ENCODE peak calls at places on chromosomes 11 and 22, in nine cellular contexts. P is sigmoid colon, W is endothelial cell of umbilical vein, A is prostate gland, S is breast epithelium, C is transverse colon, F is HCT116, D is K562, J is H1. I is an unnamed sample.

GRCh38 chr22:19111584-19111983 is 10.6 kb downstream of the DGCR2 start:
- DNase-seq in A (no peak), J (no peak), W (no peak), C (no peak), D (no peak), S (no peak), P (no peak), F (no peak), I (no peak)

GRCh38 chr11:57779275-57779674 is 17.7 kb downstream of the CTNND1 start:
- DNase-seq in D (no peak), W (peak; percentile 71), P (no peak), C (no peak), J (no peak), F (no peak), S (peak; percentile 87), A (peak; percentile 74), I (no peak)

GRCh38 chr11:2760196-2760871 is 60.5 kb upstream of the KCNQ1OT1 start:
- DNase-seq in S (peak; percentile 5), F (no peak), C (peak; percentile 4), W (no peak), J (peak; percentile 37), P (peak; percentile 59), D (no peak), A (no peak), I (peak; percentile 55)

GRCh38 chr11:13595166-13595565 is 73.3 kb upstream of the FAR1 start:
- DNase-seq in F (no peak), C (no peak), D (no peak), W (no peak), S (no peak), A (no peak), J (no peak), P (no peak), I (no peak)

GRCh38 chr11:128508785-128509518 is 78.4 kb downstream of the ETS1 start:
- DNase-seq in P (no peak), C (no peak), J (no peak), D (no peak), A (no peak), F (no peak), W (no peak), S (no peak), I (no peak)

GRCh38 chr11:1586699-1587098 is 1.6 kb upstream of the KRTAP5-1 start:
- DNase-seq in D (no peak), W (no peak), C (no peak), P (peak; percentile 44), S (no peak), F (no peak), A (no peak), J (no peak), I (peak; percentile 12)

GRCh38 chr22:47784991-47785390 is 1022.5 kb downstream of the TBC1D22A start:
- DNase-seq in J (peak; percentile 22), P (no peak), F (no peak), W (no peak), D (no peak), S (no peak), A (no peak), C (no peak), I (no peak)

GRCh38 chr11:126969865-126970479 is 30.6 kb downstream of the KIRREL3 start:
- DNase-seq in W (no peak), A (no peak), C (no peak), S (no peak), F (no peak), J (no peak), D (no peak), P (no peak), I (no peak)

GRCh38 chr11:47406896-47407745 is 1.3 kb upstream of the SLC39A13 start:
- DNase-seq in S (peak; percentile 64), D (no peak), A (no peak), C (no peak), J (no peak), W (no peak), F (no peak), P (peak; percentile 70), I (no peak)

GRCh38 chr22:44531487-44531886 is 33.5 kb upstream of the RTL6 start:
- DNase-seq in P (peak; percentile 79), F (no peak), J (no peak), A (no peak), C (no peak), D (no peak), W (no peak), S (no peak), I (no peak)

GRCh38 chr22:24434472-24435322 is 7.3 kb downstream of the ADORA2A start:
- DNase-seq in S (no peak), P (peak; percentile 68), J (no peak), W (no peak), D (no peak), C (peak; percentile 69), A (no peak), F (no peak), I (peak; percentile 92)

GRCh38 chr22:42805998-42806481 is 51.0 kb downstream of the ARFGAP3 start:
- DNase-seq in W (peak; percentile 55), D (no peak), A (no peak), J (peak; percentile 47), P (no peak), C (no peak), S (no peak), F (no peak), I (no peak)

GRCh38 chr11:90589735-90590134 is 366.9 kb upstream of the CHORDC1 start:
- DNase-seq in P (no peak), F (no peak), S (no peak), J (no peak), A (no peak), W (no peak), C (no peak), D (no peak), I (no peak)

GRCh38 chr11:128837627-128838026 is 29.5 kb downstream of the KCNJ1 start:
- DNase-seq in F (no peak), C (no peak), S (no peak), D (no peak), A (no peak), P (no peak), J (no peak), W (peak; percentile 62), I (peak; percentile 84)

GRCh38 chr11:134668796-134669195 is 256.8 kb upstream of the B3GAT1 start:
- DNase-seq in J (no peak), A (peak; percentile 2), P (peak; percentile 45), F (no peak), W (no peak), S (no peak), C (no peak), D (no peak), I (no peak)

GRCh38 chr11:114463999-114464398 is 24.7 kb downstream of the REXO2 start:
- DNase-seq in F (no peak), W (no peak), D (no peak), A (no peak), P (no peak), J (no peak), C (no peak), S (no peak), I (no peak)

GRCh38 chr11:126662055-126662790 is 306.7 kb downstream of the ST3GAL4 start:
- DNase-seq in W (no peak), S (no peak), P (no peak), J (no peak), A (no peak), D (no peak), F (no peak), C (no peak), I (no peak)

GRCh38 chr11:289706-290620 is 1.0 kb downstream of the PGGHG start:
- DNase-seq in W (no peak), D (no peak), S (no peak), A (no peak), J (no peak), C (peak; percentile 13), F (no peak), P (peak; percentile 65), I (peak; percentile 83)

GRCh38 chr22:49404020-49404419 is 423.7 kb downstream of the BRD1 start:
- DNase-seq in S (no peak), P (peak; percentile 26), D (no peak), A (no peak), C (no peak), J (no peak), F (no peak), W (no peak), I (peak; percentile 45)

GRCh38 chr22:49406047-49406650 is 421.5 kb downstream of the BRD1 start:
- DNase-seq in W (no peak), J (no peak), P (peak; percentile 30), F (no peak), A (no peak), C (no peak), S (no peak), D (no peak), I (no peak)

GRCh38 chr22:49404576-49405199 is 423.0 kb downstream of the BRD1 start:
- DNase-seq in S (no peak), F (no peak), A (no peak), D (no peak), W (no peak), P (peak; percentile 57), J (no peak), C (no peak), I (peak; percentile 64)

GRCh38 chr22:49406879-49407587 is 420.6 kb downstream of the BRD1 start:
- DNase-seq in J (no peak), F (no peak), W (no peak), P (peak; percentile 42), A (no peak), C (no peak), D (no peak), S (no peak), I (no peak)

GRCh38 chr22:49405590-49405989 is 422.1 kb downstream of the BRD1 start:
- DNase-seq in P (peak; percentile 34), C (no peak), D (no peak), J (no peak), S (no peak), F (no peak), A (no peak), W (no peak), I (no peak)
- H3K4me1 ChIP-seq in P (no peaks in the 10 kb centered on the region), C (no peaks in the 10 kb centered on the region), D (no peaks in the 10 kb centered on the region), J (no peaks in the 10 kb centered on the region), S (no peaks in the 10 kb centered on the region), F (no peaks in the 10 kb centered on the region), A (no peaks in the 10 kb centered on the region), W (no peaks in the 10 kb centered on the region), I (no peaks in the 10 kb centered on the region)

GRCh38 chr11:117877120-117877784 is 794 bp upstream of the FXYD6 start:
- DNase-seq in F (no peak), C (no peak), P (peak; percentile 84), A (no peak), S (no peak), D (no peak), W (no peak), J (no peak), I (no peak)
- TF ChIP-seq POLR2A in F (no peak), C (no peak), P (no peak), A (no peak), S (no peak), D (no peak), W (no peak), J (no peak), I (no peak)

DNA sequence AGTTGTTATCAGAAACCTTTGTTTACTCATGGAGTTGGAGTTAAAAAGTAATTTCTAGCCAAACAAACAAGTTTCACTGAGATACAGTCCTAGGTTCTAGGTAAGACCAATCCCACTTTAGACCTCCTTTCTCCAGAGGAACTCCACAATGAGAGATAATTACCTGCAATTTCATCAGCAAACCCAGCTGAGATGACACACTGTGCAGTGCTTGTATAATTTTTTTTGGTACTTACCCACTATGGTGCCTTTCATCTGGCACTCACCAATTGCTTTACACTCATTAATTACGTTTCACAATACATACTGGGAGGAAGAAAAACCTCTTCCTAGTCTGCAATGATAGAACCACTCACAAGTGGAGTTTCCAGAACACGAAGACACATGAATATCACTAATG is 1.8 kb upstream of the MUC15 start:
- DNase-seq in P (no peak), W (no peak), D (no peak), S (no peak), J (no peak), A (no peak), F (no peak), C (no peak), I (no peak)
- TF ChIP-seq POLR2AphosphoS5 in P (no peak), W (no peak), D (no peak), S (no peak), J (no peak), A (no peak), F (no peak), C (no peak), I (no peak)

GRCh38 chr11:75344761-75345454 is 6.6 kb downstream of the ARRB1 start:
- DNase-seq in A (no peak), D (no peak), C (no peak), F (no peak), J (no peak), S (peak; percentile 74), W (no peak), P (no peak), I (no peak)
- H3K4me1 ChIP-seq in A (peaks cover 74% of the 10 kb centered on the region), D (peaks cover 67% of the 10 kb centered on the region), C (peaks cover 99% of the 10 kb centered on the region), F (peaks cover 25% of the 10 kb centered on the region), J (peaks cover 20% of the 10 kb centered on the region), S (peaks cover 27% of the 10 kb centered on the region), W (peaks cover 69% of the 10 kb centered on the region), P (peaks cover 100% of the 10 kb centered on the region), I (peaks cover 85% of the 10 kb centered on the region)